ENCODE peak calls at places on chromosomes 5 and 9, in six cellular contexts. E is neuronal stem cell; M is left ventricle myocardium inferior; L is GM12892; I is stimulated activated CD4-positive, alpha-beta T cell treated with anti-CD3 and anti-CD28 coated beads, Interleukin-15, amount 100 ng/mL, for 24 hours; X is heart right ventricle. S is an unnamed sample.

GRCh38 chr9:130128251-130128650 is 44.0 kb upstream of the NCS1 start:
- DNase-seq in E (no peak), M (no peak), L (no peak), I (peak), X (no peak), S (peak)

GRCh38 chr5:68252678-68253520 is 37.3 kb downstream of the PIK3R1 start:
- DNase-seq in E (peak), M (peak), L (peak), I (peak), X (no peak), S (peak)

GRCh38 chr5:180467028-180467427 is 27.2 kb upstream of the CNOT6 start:
- DNase-seq in E (no peak), M (peak), L (no peak), I (no peak), X (peak), S (no peak)

GRCh38 chr9:134175808-134176598 is 11.6 kb upstream of the RNU6ATAC start:
- DNase-seq in E (no peak), M (no peak), L (no peak), I (no peak), X (peak), S (no peak)

GRCh38 chr9:137341227-137341626 is 39.2 kb upstream of the NRARP start:
- DNase-seq in E (no peak), M (no peak), L (no peak), I (no peak), X (no peak), S (no peak)

GRCh38 chr5:52502591-52502990 is 285.1 kb upstream of the ITGA1 start:
- DNase-seq in E (peak), M (no peak), L (no peak), I (no peak), X (no peak), S (no peak)

GRCh38 chr5:611731-612486 is at the start of gene CEP72:
- DNase-seq in E (peak), M (peak), L (peak), I (peak), X (peak), S (peak)

GRCh38 chr5:66072031-66072430 is 72.1 kb upstream of the SREK1 start:
- DNase-seq in E (no peak), M (no peak), L (no peak), I (no peak), X (no peak), S (no peak)

GRCh38 chr5:125551246-125551645 is 804.8 kb upstream of the ZNF608 start:
- DNase-seq in E (no peak), M (no peak), L (no peak), I (no peak), X (no peak), S (no peak)

GRCh38 chr5:136222575-136223235 is 29.7 kb upstream of the SMIM32 start:
- DNase-seq in E (no peak), M (no peak), L (no peak), I (no peak), X (no peak), S (no peak)

GRCh38 chr9:137434498-137435380 is 6.4 kb downstream of the ENTPD8 start:
- DNase-seq in E (no peak), M (peak), L (no peak), I (no peak), X (no peak), S (no peak)

GRCh38 chr9:81397735-81398381 is 291.5 kb downstream of the TLE1 start:
- DNase-seq in E (no peak), M (no peak), L (no peak), I (no peak), X (no peak), S (no peak)

GRCh38 chr9:976805-977360 is 428 bp downstream of the DMRT3 start:
- DNase-seq in E (no peak), M (no peak), L (no peak), I (peak), X (no peak), S (no peak)

GRCh38 chr5:139104577-139105271 is 93.4 kb downstream of the SIL1 start:
- DNase-seq in E (no peak), M (peak), L (no peak), I (no peak), X (peak), S (no peak)

GRCh38 chr9:129596541-129597328 is 24.2 kb downstream of the C9orf50 start:
- DNase-seq in E (peak), M (peak), L (no peak), I (no peak), X (peak), S (no peak)

GRCh38 chr9:116271991-116272390 is 118.4 kb downstream of the PAPPA start:
- DNase-seq in E (peak), M (no peak), L (no peak), I (no peak), X (no peak), S (no peak)

GRCh38 chr5:16483361-16483760 is 17.8 kb upstream of the ZNF622 start:
- DNase-seq in E (no peak), M (no peak), L (no peak), I (no peak), X (no peak), S (no peak)